ENCODE peak calls at places on chromosome 9, in eight cellular contexts. N is neuronal stem cell, V is MG63, L is AG10803, Q is cardiac muscle cell, J is fibroblast of the aortic adventitia, O is AG09309, F is lung. B is an unnamed sample.

GRCh38 chr9:16308645-16309044 is 561.8 kb downstream of the BNC2 start:
- DNase-seq in N (no peak), V (no peak), L (no peak), Q (no peak), J (no peak), O (no peak), F (no peak), B (no peak)

GRCh38 chr9:7094052-7094451 is 336.3 kb downstream of the KDM4C start:
- DNase-seq in N (peak), V (no peak), L (no peak), Q (peak), J (peak), O (no peak), F (no peak), B (no peak)

GRCh38 chr9:114696814-114697544 is 15.0 kb upstream of the TEX48 start:
- DNase-seq in N (no peak), V (no peak), L (no peak), Q (no peak), J (peak), O (no peak), F (no peak), B (no peak)

GRCh38 chr9:93813221-93813620 is 141.9 kb downstream of the BARX1 start:
- DNase-seq in N (no peak), V (no peak), L (no peak), Q (no peak), J (no peak), O (no peak), F (no peak), B (no peak)

GRCh38 chr9:91048739-91049138 is 247.1 kb downstream of the SYK start:
- DNase-seq in N (no peak), V (no peak), L (no peak), Q (no peak), J (no peak), O (no peak), F (no peak), B (no peak)

GRCh38 chr9:21555911-21556310 is 73.8 kb upstream of the IFNE start:
- DNase-seq in N (no peak), V (peak), L (no peak), Q (no peak), J (peak), O (no peak), F (no peak), B (no peak)

GRCh38 chr9:114384836-114385411 is 2.9 kb downstream of the AKNA start:
- DNase-seq in N (no peak), V (no peak), L (no peak), Q (no peak), J (no peak), O (no peak), F (no peak), B (no peak)

GRCh38 chr9:93297659-93298497 is 113.9 kb downstream of the WNK2 start:
- DNase-seq in N (no peak), V (no peak), L (no peak), Q (no peak), J (no peak), O (no peak), F (no peak), B (no peak)

GRCh38 chr9:127421057-127421456 is 3.1 kb upstream of the ZNF79 start:
- DNase-seq in N (no peak), V (no peak), L (no peak), Q (no peak), J (no peak), O (no peak), F (no peak), B (no peak)

GRCh38 chr9:124429530-124429867 is 14.3 kb upstream of the PSMB7 start:
- DNase-seq in N (no peak), V (peak), L (no peak), Q (no peak), J (no peak), O (no peak), F (no peak), B (no peak)

GRCh38 chr9:109880276-109881169 is 100.5 kb downstream of the PALM2AKAP2 start:
- DNase-seq in N (peak), V (no peak), L (peak), Q (no peak), J (peak), O (no peak), F (no peak), B (no peak)

GRCh38 chr9:135165756-135166519 is 78.5 kb downstream of the OLFM1 start:
- DNase-seq in N (no peak), V (no peak), L (no peak), Q (no peak), J (no peak), O (no peak), F (no peak), B (no peak)

GRCh38 chr9:106613250-106613737 is 249.7 kb upstream of the ZNF462 start:
- DNase-seq in N (no peak), V (no peak), L (no peak), Q (peak), J (no peak), O (no peak), F (peak), B (no peak)

GRCh38 chr9:274101-274500 is 59.4 kb downstream of the DOCK8 start:
- DNase-seq in N (no peak), V (no peak), L (no peak), Q (no peak), J (no peak), O (no peak), F (no peak), B (no peak)

GRCh38 chr9:109278216-109278615 is 42.6 kb downstream of the EPB41L4B start:
- DNase-seq in N (no peak), V (no peak), L (no peak), Q (no peak), J (no peak), O (no peak), F (no peak), B (no peak)

GRCh38 chr9:76818271-76818670 is 54.0 kb downstream of the PCA3 start:
- DNase-seq in N (no peak), V (peak), L (peak), Q (no peak), J (peak), O (peak), F (peak), B (peak)

GRCh38 chr9:110821064-110821463 is 152.5 kb downstream of the MUSK start:
- DNase-seq in N (no peak), V (no peak), L (no peak), Q (no peak), J (peak), O (no peak), F (no peak), B (no peak)

GRCh38 chr9:108225371-108225905 is 630.3 kb downstream of the ACTL7B start:
- DNase-seq in N (no peak), V (no peak), L (peak), Q (no peak), J (peak), O (no peak), F (no peak), B (no peak)

GRCh38 chr9:23412458-23412857 is 413.6 kb downstream of the ELAVL2 start:
- DNase-seq in N (no peak), V (no peak), L (no peak), Q (no peak), J (no peak), O (no peak), F (no peak), B (no peak)

GRCh38 chr9:4306066-4306787 is 6.4 kb upstream of the GLIS3 start:
- DNase-seq in N (no peak), V (no peak), L (peak), Q (no peak), J (peak), O (no peak), F (no peak), B (no peak)

GRCh38 chr9:135282001-135282731 is 194.7 kb downstream of the OLFM1 start:
- DNase-seq in N (no peak), V (peak), L (peak), Q (peak), J (peak), O (no peak), F (peak), B (no peak)

GRCh38 chr9:84151236-84151635 is 170.6 kb downstream of the RMI1 start:
- DNase-seq in N (no peak), V (no peak), L (no peak), Q (no peak), J (no peak), O (no peak), F (no peak), B (no peak)

GRCh38 chr9:69674112-69674511 is 1.9 kb upstream of the APBA1 start:
- DNase-seq in N (no peak), V (no peak), L (no peak), Q (no peak), J (peak), O (no peak), F (no peak), B (no peak)

GRCh38 chr9:134403682-134404301 is 77.5 kb downstream of the RXRA start:
- DNase-seq in N (no peak), V (peak), L (peak), Q (no peak), J (peak), O (peak), F (peak), B (peak)

GRCh38 chr9:125492719-125493118 is 214.3 kb downstream of the MAPKAP1 start:
- DNase-seq in N (no peak), V (no peak), L (no peak), Q (no peak), J (no peak), O (no peak), F (no peak), B (no peak)

GRCh38 chr9:91495450-91495849 is 71.8 kb upstream of the NFIL3 start:
- DNase-seq in N (no peak), V (peak), L (peak), Q (no peak), J (peak), O (peak), F (no peak), B (peak)

GRCh38 chr9:79877943-79878612 is 306.3 kb downstream of the TLE4 start:
- DNase-seq in N (no peak), V (no peak), L (no peak), Q (no peak), J (no peak), O (no peak), F (no peak), B (no peak)

GRCh38 chr9:116318463-116319271 is 165.1 kb downstream of the PAPPA start:
- DNase-seq in N (peak), V (no peak), L (peak), Q (peak), J (peak), O (no peak), F (no peak), B (no peak)

GRCh38 chr9:2939368-2939767 is 95.5 kb upstream of the PUM3 start:
- DNase-seq in N (no peak), V (no peak), L (no peak), Q (no peak), J (no peak), O (no peak), F (no peak), B (no peak)

DNA sequence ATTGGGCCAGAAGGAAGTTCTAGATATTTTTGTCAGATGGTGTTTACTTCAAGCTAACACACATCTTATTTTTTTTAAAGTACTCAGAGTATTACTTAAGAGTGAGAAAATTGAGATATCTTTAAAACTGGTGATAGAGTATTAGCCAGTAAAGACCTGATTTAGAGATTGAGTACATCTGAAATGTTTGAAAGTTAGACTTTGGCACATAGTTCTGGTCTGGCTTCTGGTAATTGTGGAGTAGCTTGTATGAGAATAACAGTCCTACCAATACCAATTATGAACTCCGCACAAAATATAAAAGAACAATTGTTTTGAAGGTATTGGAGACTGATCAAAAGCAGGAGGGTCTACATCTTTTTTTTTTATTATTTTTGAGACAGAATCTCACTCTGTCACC is 44.5 kb upstream of the GLIPR2 start:
- DNase-seq in N (no peak), V (no peak), L (no peak), Q (no peak), J (no peak), O (no peak), F (no peak), B (no peak)
- H3K4me3 ChIP-seq in N (no peak), V (no peak), L (no peak), Q (no peak), J (no peak), O (no peak), F (no peak), B (no peak)

DNA sequence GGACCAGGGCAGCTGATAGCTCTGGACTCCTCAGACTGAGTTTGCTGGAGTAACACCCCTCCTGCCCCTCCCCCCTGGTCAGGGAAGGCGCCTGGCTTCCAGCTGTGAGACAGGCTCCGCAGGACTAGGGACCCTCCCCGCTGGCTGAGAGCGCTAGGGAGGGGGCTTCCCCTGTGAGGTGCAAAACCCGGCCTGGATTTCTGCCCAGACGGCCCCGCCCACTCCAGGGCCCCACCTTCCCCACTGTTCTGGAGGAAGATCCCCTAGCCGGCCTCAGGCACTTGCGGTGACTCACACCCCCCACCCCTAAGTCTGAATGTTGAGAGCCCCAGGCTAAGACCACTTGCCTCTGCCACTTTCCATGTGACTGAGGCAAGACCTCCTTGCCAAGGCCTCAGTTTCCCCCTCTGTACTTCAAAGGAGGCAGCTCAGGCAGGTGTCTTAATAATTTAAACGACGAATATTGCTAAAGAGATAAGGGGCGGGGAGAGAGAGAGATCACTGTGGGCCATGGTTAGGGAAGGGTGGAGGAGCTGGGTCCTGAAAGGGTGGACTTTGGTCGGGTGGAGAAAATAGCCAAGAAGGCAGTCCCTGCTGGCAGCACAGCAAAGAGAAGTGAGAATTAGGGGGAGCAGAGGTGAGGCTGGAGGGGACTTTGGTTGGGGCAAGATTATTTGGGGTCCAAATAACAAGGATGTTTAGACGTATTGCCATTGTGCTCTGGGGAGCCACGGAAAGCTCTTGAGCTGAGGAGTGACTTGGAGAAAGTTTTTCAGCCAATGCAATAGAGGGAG is 1.0 kb upstream of the DAB2IP start:
- DNase-seq in N (peak), V (peak), L (no peak), Q (peak), J (no peak), O (no peak), F (peak), B (no peak)
- H3K4me3 ChIP-seq in N (no peak), V (no peak), L (no peak), Q (peak), J (no peak), O (no peak), F (no peak), B (no peak)

GRCh38 chr9:122218885-122219855 is 9.6 kb downstream of the LHX6 start:
- DNase-seq in N (no peak), V (no peak), L (no peak), Q (peak), J (peak), O (no peak), F (no peak), B (no peak)
- H3K4me3 ChIP-seq in N (no peak), V (no peak), L (no peak), Q (peak), J (no peak), O (no peak), F (no peak), B (no peak)

GRCh38 chr9:26142631-26143030 is 464.4 kb upstream of the TUSC1 start:
- DNase-seq in N (no peak), V (no peak), L (no peak), Q (no peak), J (no peak), O (no peak), F (no peak), B (no peak)

GRCh38 chr9:26152350-26152749 is 474.1 kb upstream of the TUSC1 start:
- DNase-seq in N (no peak), V (no peak), L (no peak), Q (no peak), J (no peak), O (no peak), F (no peak), B (no peak)

GRCh38 chr9:26142201-26142600 is 464.0 kb upstream of the TUSC1 start:
- DNase-seq in N (no peak), V (no peak), L (no peak), Q (no peak), J (no peak), O (no peak), F (no peak), B (no peak)

GRCh38 chr9:26145938-26146337 is 467.7 kb upstream of the TUSC1 start:
- DNase-seq in N (no peak), V (no peak), L (no peak), Q (no peak), J (no peak), O (no peak), F (no peak), B (no peak)

DNA sequence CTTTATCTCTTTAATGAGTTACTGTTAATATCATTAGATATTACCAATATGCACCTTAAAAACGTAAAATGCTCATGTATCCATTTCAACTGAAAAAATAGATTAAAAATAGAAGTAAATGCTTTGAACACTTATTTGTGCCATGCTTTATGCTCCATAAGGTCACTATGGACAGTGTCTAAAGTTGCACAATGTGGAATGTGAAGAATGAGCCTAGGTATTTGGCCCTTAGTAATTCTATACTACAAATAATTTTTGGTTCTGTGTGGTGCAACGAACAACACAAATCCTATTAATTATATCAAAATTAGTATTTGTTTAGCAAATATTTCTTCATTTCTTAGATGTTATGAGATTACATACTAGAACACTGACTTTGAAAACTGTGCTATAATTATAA is 469.9 kb upstream of the TUSC1 start:
- DNase-seq in N (no peak), V (no peak), L (no peak), Q (peak), J (no peak), O (no peak), F (no peak), B (no peak)
- H3K4me3 ChIP-seq in N (no peak), V (no peak), L (no peak), Q (no peak), J (no peak), O (no peak), F (no peak), B (no peak)

GRCh38 chr9:85523202-85523601 is 218.6 kb downstream of the AGTPBP1 start:
- DNase-seq in N (no peak), V (no peak), L (no peak), Q (no peak), J (no peak), O (no peak), F (no peak), B (no peak)
- H3K4me3 ChIP-seq in N (no peak), V (no peak), L (no peak), Q (no peak), J (no peak), O (no peak), F (no peak), B (peak)